ENCODE peak calls at places on chromosomes 3 and 15, in six cellular contexts. L is activated B cell treated with CpG ODN at 0.5 μM for 24 hours; R is D341Med; K is mesendoderm; H is ACHN; O is CD4-positive, alpha-beta T cell. C is an unnamed sample.

GRCh38 chr3:73399106-73399505 is 225.6 kb downstream of the PDZRN3 start:
- DNase-seq in L (no peak), R (no peak), K (no peak), H (no peak), O (no peak), C (no peak)

GRCh38 chr3:150132101-150132749 is 161.5 kb upstream of the PFN2 start:
- DNase-seq in L (no peak), R (no peak), K (peak; percentile 70), H (no peak), O (no peak), C (no peak)

GRCh38 chr3:108030915-108031425 is 59.9 kb downstream of the CD47 start:
- DNase-seq in L (no peak), R (no peak), K (peak; percentile 46), H (no peak), O (no peak), C (no peak)

GRCh38 chr15:46091860-46092450 is 457.1 kb downstream of the SQOR start:
- DNase-seq in L (no peak), R (peak; percentile 66), K (peak; percentile 73), H (peak; percentile 39), O (no peak), C (no peak)

GRCh38 chr3:132981746-132982145 is 56.4 kb upstream of the TMEM108 start:
- DNase-seq in L (no peak), R (no peak), K (no peak), H (no peak), O (no peak), C (no peak)

GRCh38 chr3:64272271-64272670 is 47.0 kb upstream of the PRICKLE2 start:
- DNase-seq in L (no peak), R (no peak), K (no peak), H (no peak), O (no peak), C (no peak)

GRCh38 chr15:47184405-47185221 is 532.7 kb upstream of the SEMA6D start:
- DNase-seq in L (no peak), R (peak; percentile 83), K (peak; percentile 46), H (no peak), O (no peak), C (no peak)

GRCh38 chr15:27422997-27423396 is 452.0 kb downstream of the GABRG3 start:
- DNase-seq in L (no peak), R (no peak), K (no peak), H (no peak), O (no peak), C (no peak)

GRCh38 chr3:38157562-38157961 is 7.8 kb upstream of the OXSR1 start:
- DNase-seq in L (no peak), R (no peak), K (no peak), H (no peak), O (no peak), C (no peak)

GRCh38 chr15:62711691-62712454 is 330.7 kb upstream of the TPM1 start:
- DNase-seq in L (no peak), R (no peak), K (no peak), H (no peak), O (no peak), C (no peak)

GRCh38 chr15:70200511-70200991 is 102.8 kb upstream of the TLE3 start:
- DNase-seq in L (no peak), R (peak; percentile 82), K (no peak), H (no peak), O (no peak), C (no peak)

GRCh38 chr3:14581334-14582072 is 41.4 kb upstream of the GRIP2 start:
- DNase-seq in L (no peak), R (no peak), K (no peak), H (no peak), O (no peak), C (no peak)

GRCh38 chr15:60374628-60375081 is 23.1 kb downstream of the ANXA2 start:
- DNase-seq in L (no peak), R (no peak), K (peak; percentile 92), H (peak; percentile 84), O (no peak), C (no peak)

GRCh38 chr3:156527060-156527459 is 27.9 kb downstream of the SSR3 start:
- DNase-seq in L (no peak), R (no peak), K (no peak), H (no peak), O (no peak), C (no peak)

GRCh38 chr3:184298759-184299487 is at the start of gene PSMD2:
- DNase-seq in L (peak; percentile 96), R (peak; percentile 100), K (peak; percentile 98), H (peak; percentile 94), O (peak; percentile 98), C (peak; percentile 97)

GRCh38 chr3:171875923-171876412 is 32.8 kb downstream of the TMEM212 start:
- DNase-seq in L (no peak), R (no peak), K (no peak), H (peak; percentile 50), O (no peak), C (no peak)

GRCh38 chr3:148330486-148330885 is 367.2 kb upstream of the AGTR1 start:
- DNase-seq in L (no peak), R (no peak), K (peak; percentile 5), H (no peak), O (no peak), C (no peak)

C was measured in frontal cortex.